ENCODE peak calls at places on chromosomes 11 and 22, in seven cellular contexts. X is lung, H is psoas muscle, W is heart left ventricle, J is kidney, P is B cell, E is spleen. D is an unnamed sample.
A peak's percentile ranks its signal among the peaks of the same experiment; 100 is the strongest.

GRCh38 chr11:112175596-112175947 is 260 bp downstream of the BCO2 start:
- DNase-seq in X (no peak), H (no peak), W (no peak), J (no peak), P (no peak), E (no peak), D (no peak)

GRCh38 chr22:20197407-20198030 is 46.7 kb upstream of the CCDC188 start:
- DNase-seq in X (no peak), H (no peak), W (no peak), J (no peak), P (no peak), E (no peak), D (no peak)

GRCh38 chr11:11230802-11231562 is 122.1 kb downstream of the CSNK2A3 start:
- DNase-seq in X (no peak), H (no peak), W (no peak), J (no peak), P (no peak), E (no peak), D (peak; percentile 35)

GRCh38 chr22:21626073-21626734 is 3.6 kb downstream of the YDJC start:
- DNase-seq in X (no peak), H (no peak), W (no peak), J (no peak), P (no peak), E (no peak), D (no peak)

GRCh38 chr11:114416441-114416928 is 16.0 kb downstream of the RBM7 start:
- DNase-seq in X (no peak), H (no peak), W (no peak), J (no peak), P (no peak), E (no peak), D (no peak)

GRCh38 chr22:27667121-27667843 is 134.3 kb downstream of the MN1 start:
- DNase-seq in X (no peak), H (no peak), W (peak; percentile 60), J (no peak), P (no peak), E (peak; percentile 44), D (no peak)

GRCh38 chr11:112613051-112613972 is 347.9 kb upstream of the NCAM1 start:
- DNase-seq in X (no peak), H (no peak), W (no peak), J (no peak), P (no peak), E (no peak), D (no peak)

GRCh38 chr22:28246392-28246791 is 327.3 kb upstream of the PITPNB start:
- DNase-seq in X (no peak), H (no peak), W (no peak), J (no peak), P (no peak), E (no peak), D (no peak)

GRCh38 chr11:14067686-14068085 is 105.2 kb downstream of the SPON1 start:
- DNase-seq in X (no peak), H (no peak), W (no peak), J (no peak), P (no peak), E (no peak), D (no peak)

GRCh38 chr11:115769891-115770290 is 265.7 kb upstream of the CADM1 start:
- DNase-seq in X (no peak), H (no peak), W (no peak), J (no peak), P (no peak), E (no peak), D (no peak)

GRCh38 chr11:37942081-37942480 is 1344.0 kb upstream of the RAG2 start:
- DNase-seq in X (no peak), H (no peak), W (no peak), J (no peak), P (no peak), E (no peak), D (no peak)

GRCh38 chr11:14644396-14645246 is 1.0 kb downstream of the PDE3B start:
- DNase-seq in X (no peak), H (peak; percentile 57), W (peak; percentile 43), J (peak; percentile 76), P (peak; percentile 43), E (peak; percentile 92), D (peak; percentile 11)

GRCh38 chr22:37971475-37972434 is 12.6 kb downstream of the SOX10 start:
- DNase-seq in X (no peak), H (no peak), W (no peak), J (no peak), P (no peak), E (no peak), D (no peak)

GRCh38 chr11:47378011-47378835 is at the start of gene SPI1:
- DNase-seq in X (peak; percentile 78), H (peak; percentile 77), W (peak; percentile 73), J (peak; percentile 82), P (peak; percentile 91), E (peak; percentile 96), D (peak; percentile 87)

GRCh38 chr11:130127509-130127908 is 32.1 kb upstream of the ST14 start:
- DNase-seq in X (no peak), H (no peak), W (no peak), J (no peak), P (no peak), E (no peak), D (no peak)
- TF ChIP-seq CTCF in X (no peak), H (no peak), W (no peak), J (no peak), P (no peak), E (no peak), D (no peak)

DNA sequence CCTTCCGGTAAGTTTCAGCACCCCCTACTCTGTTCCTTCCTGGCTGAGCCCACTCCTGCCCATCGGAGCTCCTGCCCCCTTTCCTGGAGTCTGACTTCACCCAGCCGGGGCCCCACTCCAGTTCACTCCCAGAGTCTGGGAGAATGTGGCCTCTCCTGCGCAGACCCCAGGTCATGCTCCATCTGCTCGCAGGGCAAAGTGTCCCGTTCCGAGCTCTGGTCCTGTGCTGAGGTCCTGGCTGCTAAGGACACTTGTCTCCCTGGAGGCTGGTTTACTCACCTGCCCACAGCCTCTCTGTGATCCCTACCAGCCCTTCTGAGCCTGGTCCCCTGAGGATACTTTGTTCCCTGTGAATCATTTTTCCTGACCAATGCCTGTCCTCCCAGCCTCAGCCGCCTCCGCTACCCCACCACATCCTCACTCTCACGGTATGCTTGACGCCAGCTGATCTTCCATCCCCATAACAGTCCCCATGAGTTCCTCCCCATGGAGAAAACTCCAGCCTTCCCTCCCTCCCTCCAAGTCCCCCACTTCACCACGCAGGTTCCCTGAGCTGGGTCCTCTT is 526 bp downstream of the IFITM10 start:
- DNase-seq in X (no peak), H (peak; percentile 69), W (no peak), J (peak; percentile 82), P (no peak), E (peak; percentile 73), D (peak; percentile 47)
- TF ChIP-seq CTCF in X (no peak), H (no peak), W (no peak), J (no peak), P (no peak), E (no peak), D (no peak)

GRCh38 chr11:12287009-12287373 is 90.4 kb upstream of the PARVA start:
- DNase-seq in X (peak; percentile 32), H (peak; percentile 76), W (peak; percentile 63), J (peak; percentile 85), P (no peak), E (no peak), D (no peak)
- TF ChIP-seq CTCF in X (no peak), H (no peak), W (no peak), J (no peak), P (no peak), E (no peak), D (no peak)

GRCh38 chr11:94753630-94754029 is 14.5 kb upstream of the AMOTL1 start:
- DNase-seq in X (no peak), H (no peak), W (no peak), J (no peak), P (no peak), E (no peak), D (no peak)

GRCh38 chr11:94754819-94755218 is 13.3 kb upstream of the AMOTL1 start:
- DNase-seq in X (no peak), H (no peak), W (no peak), J (no peak), P (no peak), E (no peak), D (no peak)

GRCh38 chr11:94751806-94752205 is 16.4 kb upstream of the AMOTL1 start:
- DNase-seq in X (no peak), H (no peak), W (no peak), J (no peak), P (no peak), E (no peak), D (no peak)

GRCh38 chr11:94755494-94755893 is 12.7 kb upstream of the AMOTL1 start:
- DNase-seq in X (no peak), H (no peak), W (no peak), J (no peak), P (no peak), E (no peak), D (no peak)

GRCh38 chr11:94754335-94754734 is 13.8 kb upstream of the AMOTL1 start:
- DNase-seq in X (no peak), H (no peak), W (no peak), J (no peak), P (no peak), E (no peak), D (no peak)
- TF ChIP-seq CTCF in X (no peak), H (no peak), W (no peak), J (no peak), P (no peak), E (no peak), D (no peak)

DNA sequence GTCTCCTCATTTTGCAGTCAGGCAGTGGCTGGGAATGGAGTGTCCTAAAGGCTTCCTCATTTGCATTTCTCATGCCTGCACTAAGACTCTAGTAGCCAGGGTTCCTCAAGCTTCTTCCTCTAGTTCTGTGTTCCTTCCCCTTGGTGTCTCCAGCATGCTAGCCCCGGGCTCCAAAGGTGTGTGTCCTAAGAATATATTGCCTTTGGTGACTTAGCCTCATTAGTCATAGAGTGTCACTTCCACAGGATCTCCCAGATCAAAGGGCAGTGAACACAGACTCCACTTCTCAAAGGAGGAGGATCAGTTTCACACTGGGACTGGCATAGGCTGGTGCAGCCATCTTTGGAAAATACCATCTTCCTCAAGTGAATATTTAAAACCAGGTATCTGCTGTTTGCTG is 21.4 kb upstream of the ACER3 start:
- DNase-seq in X (no peak), H (no peak), W (no peak), J (no peak), P (no peak), E (no peak), D (no peak)
- TF ChIP-seq CTCF in X (no peak), H (no peak), W (no peak), J (no peak), P (no peak), E (no peak), D (no peak)